ENCODE peak calls at places on chromosomes 13 and 19, in four cellular contexts. One of them, this sample, is unnamed.

GRCh38 chr19:3890590-3890989 is 10.1 kb downstream of the ATCAY start:
- DNase-seq in HCT116: no peak
- DNase-seq in HepG2: no peak
- DNase-seq in K562: no peak
- DNase-seq in this sample: no peak

GRCh38 chr13:37636701-37637100 is 38.1 kb upstream of the POSTN start:
- DNase-seq in HCT116: no peak
- DNase-seq in HepG2: no peak
- DNase-seq in K562: no peak
- DNase-seq in this sample: no peak

GRCh38 chr19:28641395-28641794 is 571.6 kb downstream of the UQCRFS1 start:
- DNase-seq in HCT116: no peak
- DNase-seq in HepG2: no peak
- DNase-seq in K562: no peak
- DNase-seq in this sample: no peak

GRCh38 chr13:98461525-98462240 is 115.2 kb downstream of the STK24 start:
- DNase-seq in HCT116: no peak
- DNase-seq in HepG2: no peak
- DNase-seq in K562: no peak
- DNase-seq in this sample: no peak

GRCh38 chr13:110637747-110638146 is 22.4 kb downstream of the NAXD start:
- DNase-seq in HCT116: no peak
- DNase-seq in HepG2: no peak
- DNase-seq in K562: no peak
- DNase-seq in this sample: no peak

GRCh38 chr13:84405286-84405685 is 523.0 kb upstream of the SLITRK1 start:
- DNase-seq in HCT116: no peak
- DNase-seq in HepG2: no peak
- DNase-seq in K562: no peak
- DNase-seq in this sample: no peak

GRCh38 chr19:45258862-45259261 is 7.8 kb downstream of the MARK4 start:
- DNase-seq in HCT116: no peak
- DNase-seq in HepG2: no peak
- DNase-seq in K562: no peak
- DNase-seq in this sample: no peak

GRCh38 chr13:110272651-110273050 is 34.3 kb downstream of the COL4A1 start:
- DNase-seq in HCT116: no peak
- DNase-seq in HepG2: no peak
- DNase-seq in K562: no peak
- DNase-seq in this sample: no peak

GRCh38 chr19:14475251-14476073 is at the start of gene PTGER1:
- DNase-seq in HCT116: peak; percentile 21
- DNase-seq in HepG2: no peak
- DNase-seq in K562: peak; percentile 82
- DNase-seq in this sample: no peak

GRCh38 chr19:27762933-27763332 is 1450.0 kb downstream of the UQCRFS1 start:
- DNase-seq in HCT116: no peak
- DNase-seq in HepG2: no peak
- DNase-seq in K562: no peak
- DNase-seq in this sample: no peak

GRCh38 chr13:87942204-87942603 is 271.0 kb downstream of the SLITRK5 start:
- DNase-seq in HCT116: no peak
- DNase-seq in HepG2: no peak
- DNase-seq in K562: no peak
- DNase-seq in this sample: no peak

GRCh38 chr19:46404884-46405658 is 8.3 kb downstream of the CCDC8 start:
- DNase-seq in HCT116: no peak
- DNase-seq in HepG2: peak; percentile 56
- DNase-seq in K562: peak; percentile 69
- DNase-seq in this sample: no peak

GRCh38 chr19:8601796-8602195 is 8.7 kb downstream of the ADAMTS10 start:
- DNase-seq in HCT116: no peak
- DNase-seq in HepG2: no peak
- DNase-seq in K562: no peak
- DNase-seq in this sample: no peak

GRCh38 chr13:51638497-51638871 is 54.2 kb downstream of the WDFY2 start:
- DNase-seq in HCT116: no peak
- DNase-seq in HepG2: no peak
- DNase-seq in K562: no peak
- DNase-seq in this sample: no peak

GRCh38 chr13:32011971-32012370 is 19.6 kb upstream of the FRY start:
- DNase-seq in HCT116: no peak
- DNase-seq in HepG2: no peak
- DNase-seq in K562: no peak
- DNase-seq in this sample: no peak

GRCh38 chr13:28047784-28048388 is 52.5 kb downstream of the FLT3 start:
- DNase-seq in HCT116: peak; percentile 3
- DNase-seq in HepG2: no peak
- DNase-seq in K562: no peak
- DNase-seq in this sample: no peak

GRCh38 chr19:19120308-19121156 is 17.7 kb downstream of the TMEM161A start:
- DNase-seq in HCT116: no peak
- DNase-seq in HepG2: peak; percentile 35
- DNase-seq in K562: peak; percentile 99
- DNase-seq in this sample: no peak

GRCh38 chr19:52670046-52670445 is 31.9 kb upstream of the ZNF83 start:
- DNase-seq in HCT116: peak; percentile 75
- DNase-seq in HepG2: no peak
- DNase-seq in K562: no peak
- DNase-seq in this sample: peak; percentile 53

DNA sequence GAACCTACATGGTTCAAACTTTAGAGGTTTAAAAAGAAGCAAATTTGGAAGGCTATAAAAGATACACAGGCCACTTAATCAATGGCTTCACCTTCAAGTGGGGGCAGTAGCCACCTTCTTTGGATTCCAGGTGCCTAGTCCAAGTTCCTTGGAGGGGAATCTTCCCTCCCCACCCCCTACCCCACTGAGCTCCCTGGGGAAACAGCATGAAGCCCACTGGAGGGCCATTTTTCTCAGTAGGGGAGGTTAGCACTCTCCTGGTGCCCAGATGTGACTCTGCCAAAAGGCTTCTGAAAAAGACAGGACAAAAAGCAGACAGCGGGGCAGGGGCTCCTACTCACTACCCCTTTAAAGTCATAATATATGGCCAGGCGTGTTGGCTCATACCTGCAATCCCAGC is 93.9 kb downstream of the KCTD15 start:
- DNase-seq in HCT116: no peak
- DNase-seq in HepG2: no peak
- DNase-seq in K562: no peak
- DNase-seq in this sample: no peak
- TF ChIP-seq TCF7L2 in HCT116: no peak
- TF ChIP-seq TCF7L2 in HepG2: no peak
- TF ChIP-seq TCF7L2 in K562: no peak
- TF ChIP-seq TCF7L2 in this sample: no peak

GRCh38 chr13:41059466-41059865 is 1.8 kb upstream of the WBP4 start:
- DNase-seq in HCT116: no peak
- DNase-seq in HepG2: no peak
- DNase-seq in K562: no peak
- DNase-seq in this sample: no peak

GRCh38 chr13:41061914-41062837 is 867 bp downstream of the WBP4 start:
- DNase-seq in HCT116: peak; percentile 48
- DNase-seq in HepG2: no peak
- DNase-seq in K562: peak; percentile 52
- DNase-seq in this sample: no peak

GRCh38 chr13:41061075-41061913 is at the start of gene WBP4:
- DNase-seq in HCT116: peak; percentile 94
- DNase-seq in HepG2: peak; percentile 89
- DNase-seq in K562: peak; percentile 71
- DNase-seq in this sample: peak; percentile 73

GRCh38 chr13:41059896-41060722 is 1.2 kb upstream of the WBP4 start:
- DNase-seq in HCT116: peak; percentile 80
- DNase-seq in HepG2: peak; percentile 92
- DNase-seq in K562: peak; percentile 73
- DNase-seq in this sample: no peak

GRCh38 chr13:41060723-41061074 is 610 bp upstream of the WBP4 start:
- DNase-seq in HCT116: peak; percentile 47
- DNase-seq in HepG2: peak; percentile 56
- DNase-seq in K562: peak; percentile 58
- DNase-seq in this sample: no peak
- TF ChIP-seq REST in HCT116: no peak
- TF ChIP-seq REST in HepG2: no peak
- TF ChIP-seq REST in K562: no peak
- TF ChIP-seq REST in this sample: no peak

GRCh38 chr19:57357406-57357805 is 5.9 kb upstream of the TRAPPC2B start:
- DNase-seq in HCT116: no peak
- DNase-seq in HepG2: no peak
- DNase-seq in K562: no peak
- DNase-seq in this sample: no peak
- H3K27ac ChIP-seq in HCT116: no peak overlapping the region
- H3K27ac ChIP-seq in HepG2: no peak overlapping the region
- H3K27ac ChIP-seq in K562: no peak overlapping the region
- H3K27ac ChIP-seq in this sample: no peak overlapping the region

DNA sequence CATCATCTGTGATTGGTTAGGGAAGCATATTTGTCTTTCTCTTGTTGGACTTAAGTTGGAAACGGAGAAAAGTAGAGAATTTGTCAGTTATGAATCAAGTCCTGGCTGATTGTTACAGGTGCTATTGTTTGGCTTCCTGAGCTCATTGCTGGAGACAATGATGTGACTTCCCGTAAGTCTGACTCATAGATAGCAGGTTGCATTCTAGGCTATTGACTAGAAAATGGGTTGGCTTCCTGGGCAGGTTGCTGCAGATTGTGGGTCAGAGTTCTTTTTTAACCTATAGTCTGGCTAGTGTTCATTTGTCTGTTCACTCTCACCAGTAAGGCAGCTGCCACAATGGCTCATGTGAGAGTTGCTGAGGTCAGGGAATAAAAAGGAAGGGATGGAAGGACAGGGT is 101.5 kb downstream of the CCNA1 start:
- DNase-seq in HCT116: no peak
- DNase-seq in HepG2: no peak
- DNase-seq in K562: no peak
- DNase-seq in this sample: no peak
- TF ChIP-seq TCF7L2 in HCT116: no peak
- TF ChIP-seq TCF7L2 in HepG2: no peak
- TF ChIP-seq TCF7L2 in K562: no peak
- TF ChIP-seq TCF7L2 in this sample: no peak

GRCh38 chr13:113129921-113130750 is 7.5 kb downstream of the F10 start:
- DNase-seq in HCT116: no peak
- DNase-seq in HepG2: no peak
- DNase-seq in K562: no peak
- DNase-seq in this sample: no peak
- TF ChIP-seq REST in HCT116: no peak
- TF ChIP-seq REST in HepG2: no peak
- TF ChIP-seq REST in K562: no peak
- TF ChIP-seq REST in this sample: no peak

GRCh38 chr19:35112995-35113693 is 2.5 kb upstream of the FXYD3 start:
- DNase-seq in HCT116: no peak
- DNase-seq in HepG2: peak; percentile 17
- DNase-seq in K562: no peak
- DNase-seq in this sample: no peak
- H3K27ac ChIP-seq in HCT116: no peak overlapping the region
- H3K27ac ChIP-seq in HepG2: no peak overlapping the region
- H3K27ac ChIP-seq in K562: no peak overlapping the region
- H3K27ac ChIP-seq in this sample: no peak overlapping the region

DNA sequence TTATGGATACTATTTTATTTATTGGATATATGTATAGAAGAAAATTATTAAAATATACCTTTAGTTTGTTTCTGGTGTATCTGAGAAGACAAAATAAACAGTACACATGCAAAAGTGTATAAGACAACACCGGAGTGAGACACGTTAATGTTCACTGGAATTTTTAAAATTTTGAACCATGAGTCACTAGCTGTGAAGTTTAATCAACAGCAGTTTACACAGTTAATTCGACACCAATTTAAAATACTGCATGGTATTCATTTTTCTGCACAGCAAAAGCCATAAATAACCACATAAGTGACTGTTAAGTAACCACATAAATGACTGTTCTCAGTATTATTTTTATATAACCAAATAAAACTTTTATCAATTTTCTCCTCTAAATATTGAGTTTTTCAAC is 418.7 kb upstream of the NBEA start:
- DNase-seq in HCT116: no peak
- DNase-seq in HepG2: no peak
- DNase-seq in K562: no peak
- DNase-seq in this sample: no peak
- TF ChIP-seq TCF7L2 in HCT116: no peak
- TF ChIP-seq TCF7L2 in HepG2: no peak
- TF ChIP-seq TCF7L2 in K562: no peak
- TF ChIP-seq TCF7L2 in this sample: no peak

DNA sequence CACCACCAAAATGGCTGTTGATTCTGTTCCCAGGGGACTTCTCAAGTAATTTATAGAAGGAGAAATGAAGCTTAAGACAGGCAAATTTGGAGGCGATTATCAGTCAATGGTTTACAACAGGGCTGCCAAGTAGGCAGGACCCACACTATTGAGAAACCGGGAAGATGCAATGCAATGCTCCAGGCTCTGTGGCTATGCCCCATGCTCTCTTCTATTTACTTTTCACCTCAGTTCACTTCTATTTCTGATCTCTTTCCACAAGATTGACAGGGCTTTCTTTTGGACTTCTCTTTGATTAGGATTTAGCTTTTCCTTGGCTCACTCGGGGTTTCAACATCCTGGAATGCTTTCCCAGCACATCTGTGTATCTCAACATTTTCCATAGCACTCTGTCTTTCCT is 12.7 kb upstream of the RCBTB2 start:
- DNase-seq in HCT116: no peak
- DNase-seq in HepG2: peak; percentile 38
- DNase-seq in K562: no peak
- DNase-seq in this sample: no peak
- TF ChIP-seq REST in HCT116: no peak
- TF ChIP-seq REST in HepG2: no peak
- TF ChIP-seq REST in K562: no peak
- TF ChIP-seq REST in this sample: no peak

GRCh38 chr19:39112338-39112890 is 13.2 kb upstream of the PAK4 start:
- DNase-seq in HCT116: peak; percentile 62
- DNase-seq in HepG2: no peak
- DNase-seq in K562: no peak
- DNase-seq in this sample: peak; percentile 96

GRCh38 chr19:39113199-39113598 is 12.4 kb upstream of the PAK4 start:
- DNase-seq in HCT116: no peak
- DNase-seq in HepG2: no peak
- DNase-seq in K562: no peak
- DNase-seq in this sample: no peak

GRCh38 chr19:39109641-39110040 is 15.9 kb upstream of the PAK4 start:
- DNase-seq in HCT116: no peak
- DNase-seq in HepG2: no peak
- DNase-seq in K562: no peak
- DNase-seq in this sample: no peak

GRCh38 chr19:39110263-39110967 is 15.2 kb upstream of the PAK4 start:
- DNase-seq in HCT116: peak; percentile 41
- DNase-seq in HepG2: peak; percentile 38
- DNase-seq in K562: peak; percentile 73
- DNase-seq in this sample: peak; percentile 75

DNA sequence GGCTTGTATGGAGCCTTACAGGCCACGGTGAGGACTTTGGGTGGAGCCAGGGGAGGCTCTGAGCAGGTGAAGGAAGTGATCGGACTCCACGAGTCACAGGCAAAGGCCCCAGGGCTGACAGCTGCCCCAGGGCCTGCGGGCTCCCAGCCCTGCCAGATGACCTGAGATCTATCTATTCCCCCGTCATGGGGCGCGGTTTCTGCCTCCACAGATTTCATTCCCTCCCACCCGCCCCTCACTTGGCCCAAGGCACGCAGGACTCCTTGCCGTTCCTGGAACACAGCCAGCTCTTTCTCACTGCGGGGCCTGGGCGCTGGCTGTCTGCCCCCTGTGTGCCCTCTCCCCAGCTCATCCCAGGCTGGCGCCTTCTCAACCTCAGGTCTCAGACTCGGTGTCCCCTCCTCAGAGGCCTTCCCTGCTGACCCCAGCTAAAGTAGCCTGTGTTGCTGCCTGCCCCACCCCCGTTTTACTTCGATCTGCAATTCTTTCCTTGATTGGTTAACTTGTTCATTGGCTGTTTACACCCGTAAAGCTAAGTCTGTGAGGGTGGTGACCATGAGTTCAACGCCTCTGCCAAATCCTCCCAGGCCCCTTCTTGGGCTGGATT is 13.9 kb upstream of the PAK4 start:
- DNase-seq in HCT116: no peak
- DNase-seq in HepG2: no peak
- DNase-seq in K562: peak; percentile 45
- DNase-seq in this sample: no peak
- H3K27ac ChIP-seq in HCT116: peak overlapping the region; percentile 60
- H3K27ac ChIP-seq in HepG2: no peak overlapping the region
- H3K27ac ChIP-seq in K562: no peak overlapping the region
- H3K27ac ChIP-seq in this sample: peak overlapping the region; percentile 52